ENCODE peak calls at places on chromosomes 12 and 14, in four cellular contexts. Z is MM.1S, B is IMR-90, O is pancreas. C is an unnamed sample.
A peak's percentile ranks its signal among the peaks of the same experiment; 100 is the strongest.

GRCh38 chr12:30533518-30533917 is 162.2 kb downstream of the IPO8 start:
- DNase-seq in O (no peak), B (peak; percentile 1), Z (no peak), C (no peak)

GRCh38 chr14:104202259-104203070 is 64.1 kb downstream of the KIF26A start:
- DNase-seq in B (no peak), O (peak; percentile 48), Z (no peak), C (no peak)

GRCh38 chr14:36820901-36821300 is 159.2 kb downstream of the PAX9 start:
- DNase-seq in Z (no peak), B (no peak), O (no peak), C (no peak)

GRCh38 chr12:20370001-20370381 is 1.7 kb downstream of the PDE3A start:
- DNase-seq in O (peak; percentile 35), Z (no peak), B (no peak), C (no peak)

GRCh38 chr12:94603434-94604068 is 46.8 kb downstream of the TMCC3 start:
- DNase-seq in Z (peak; percentile 52), O (peak; percentile 36), B (no peak), C (no peak)

GRCh38 chr12:125240717-125241116 is 175.5 kb downstream of the AACS start:
- DNase-seq in O (no peak), Z (no peak), B (no peak), C (no peak)

GRCh38 chr14:96177766-96178377 is 26.8 kb upstream of the BDKRB2 start:
- DNase-seq in O (no peak), Z (no peak), B (no peak), C (peak; percentile 42)

GRCh38 chr12:62724947-62725447 is 210.0 kb downstream of the PPM1H start:
- DNase-seq in O (peak; percentile 42), B (peak; percentile 96), Z (no peak), C (no peak)

GRCh38 chr12:68497702-68498101 is 113.0 kb upstream of the RAP1B start:
- DNase-seq in O (no peak), B (peak; percentile 77), Z (no peak), C (no peak)

GRCh38 chr12:7045913-7046312 is 14.6 kb upstream of the C1S start:
- DNase-seq in B (no peak), O (no peak), Z (no peak), C (no peak)

GRCh38 chr12:14769837-14770494 is 33.3 kb downstream of the WBP11 start:
- DNase-seq in B (peak; percentile 68), Z (peak; percentile 93), O (peak; percentile 89), C (peak; percentile 91)

GRCh38 chr12:72273499-72273837 is 1.3 kb downstream of the TRHDE start:
- DNase-seq in O (peak; percentile 43), Z (no peak), B (no peak), C (no peak)

GRCh38 chr14:89681086-89682018 is 264.3 kb upstream of the FOXN3 start:
- DNase-seq in O (no peak), B (no peak), Z (peak; percentile 11), C (no peak)

GRCh38 chr12:26725517-26725916 is 107.5 kb downstream of the ITPR2 start:
- DNase-seq in O (no peak), Z (no peak), B (no peak), C (no peak)

GRCh38 chr14:74979029-74979428 is 23.6 kb upstream of the PGF start:
- DNase-seq in Z (no peak), B (no peak), O (no peak), C (no peak)

GRCh38 chr12:111529424-111530368 is 69.4 kb downstream of the ATXN2 start:
- DNase-seq in Z (peak; percentile 42), B (peak; percentile 59), O (peak; percentile 22), C (peak; percentile 24)

GRCh38 chr12:31597066-31597465 is 6.1 kb upstream of the DENND5B start:
- DNase-seq in O (no peak), B (no peak), Z (no peak), C (no peak)

GRCh38 chr14:96104469-96105057 is 65.4 kb downstream of the C14orf132 start:
- DNase-seq in Z (peak; percentile 76), B (peak; percentile 100), O (peak; percentile 76), C (peak; percentile 88)

GRCh38 chr14:20417250-20418186 is 4.2 kb upstream of the TEP1 start:
- DNase-seq in Z (no peak), O (no peak), B (no peak), C (no peak)

GRCh38 chr14:95374262-95374997 is 54.7 kb upstream of the CLMN start:
- DNase-seq in O (no peak), B (no peak), Z (no peak), C (no peak)

GRCh38 chr14:72201645-72202044 is 269.4 kb downstream of the RGS6 start:
- DNase-seq in O (no peak), B (no peak), Z (peak; percentile 23), C (no peak)

DNA sequence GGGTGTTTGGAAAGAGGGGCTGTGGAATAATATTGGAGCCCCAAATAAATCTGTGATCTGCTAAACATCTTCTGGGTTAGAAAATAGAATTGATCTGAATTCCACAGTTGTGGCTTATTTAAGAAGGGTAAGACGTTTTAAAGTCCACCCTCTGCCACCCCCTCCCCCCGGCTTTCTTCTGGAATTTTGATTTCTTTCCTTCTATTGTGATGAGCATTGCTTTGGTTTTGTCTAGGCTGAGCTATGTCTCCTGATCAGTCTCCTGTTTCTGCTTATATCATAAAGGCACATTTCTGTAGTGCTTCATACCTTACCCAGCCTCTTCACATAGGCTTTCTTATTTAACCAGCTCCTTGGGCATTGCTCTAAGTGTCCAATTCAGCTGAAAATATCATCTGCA is 77.3 kb upstream of the SLC38A2 start:
- DNase-seq in O (no peak), B (no peak), Z (no peak), C (no peak)
- H3K27ac ChIP-seq in O (peak overlapping the region; percentile 15), B (no peak overlapping the region), Z (no peak overlapping the region), C (peak overlapping the region; percentile 74)

GRCh38 chr12:130816055-130816454 is 23.0 kb downstream of the STX2 start:
- DNase-seq in B (no peak), Z (no peak), O (no peak), C (no peak)
- H3K27ac ChIP-seq in B (no peak overlapping the region), Z (no peak overlapping the region), O (no peak overlapping the region), C (no peak overlapping the region)

DNA sequence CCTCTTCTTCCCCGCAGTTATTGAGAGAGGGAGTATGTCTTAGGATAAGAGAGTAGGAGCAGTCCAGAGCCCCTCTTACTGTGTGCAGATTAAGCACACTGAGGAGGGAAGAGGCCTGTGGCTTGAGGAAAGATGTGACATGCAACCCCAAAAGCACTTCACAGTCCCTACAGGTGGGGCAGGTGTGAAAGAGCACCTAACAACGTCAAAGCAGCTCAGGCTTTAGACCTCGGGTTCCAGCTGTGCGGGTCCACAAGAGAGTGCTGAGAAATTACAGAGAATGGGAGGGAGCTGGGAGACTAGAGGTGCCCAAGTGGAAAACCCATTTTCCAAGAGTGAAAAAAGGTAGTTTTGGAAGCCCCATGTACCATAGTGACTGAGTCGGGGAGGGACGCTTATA is 127.6 kb downstream of the SLC25A47 start:
- DNase-seq in O (no peak), B (no peak), Z (no peak), C (no peak)
- H3K27ac ChIP-seq in O (no peak overlapping the region), B (no peak overlapping the region), Z (no peak overlapping the region), C (no peak overlapping the region)

GRCh38 chr12:47787596-47788319 is 14.7 kb downstream of the SLC48A1 start:
- DNase-seq in O (no peak), Z (no peak), B (no peak), C (no peak)
- H3K27ac ChIP-seq in O (no peak overlapping the region), Z (no peak overlapping the region), B (no peak overlapping the region), C (no peak overlapping the region)

GRCh38 chr12:12190087-12190809 is 76.6 kb downstream of the LRP6 start:
- DNase-seq in B (no peak), O (no peak), Z (no peak), C (no peak)

GRCh38 chr12:12182926-12183325 is 83.9 kb downstream of the LRP6 start:
- DNase-seq in Z (no peak), O (no peak), B (peak; percentile 86), C (no peak)

GRCh38 chr12:12181516-12181915 is 85.3 kb downstream of the LRP6 start:
- DNase-seq in Z (no peak), O (no peak), B (peak; percentile 70), C (no peak)

GRCh38 chr12:12180575-12180974 is 86.3 kb downstream of the LRP6 start:
- DNase-seq in Z (no peak), B (no peak), O (no peak), C (no peak)

GRCh38 chr12:12185424-12185823 is 81.4 kb downstream of the LRP6 start:
- DNase-seq in O (no peak), B (peak; percentile 20), Z (no peak), C (no peak)
- H3K27ac ChIP-seq in O (no peak overlapping the region), B (no peak overlapping the region), Z (no peak overlapping the region), C (no peak overlapping the region)

DNA sequence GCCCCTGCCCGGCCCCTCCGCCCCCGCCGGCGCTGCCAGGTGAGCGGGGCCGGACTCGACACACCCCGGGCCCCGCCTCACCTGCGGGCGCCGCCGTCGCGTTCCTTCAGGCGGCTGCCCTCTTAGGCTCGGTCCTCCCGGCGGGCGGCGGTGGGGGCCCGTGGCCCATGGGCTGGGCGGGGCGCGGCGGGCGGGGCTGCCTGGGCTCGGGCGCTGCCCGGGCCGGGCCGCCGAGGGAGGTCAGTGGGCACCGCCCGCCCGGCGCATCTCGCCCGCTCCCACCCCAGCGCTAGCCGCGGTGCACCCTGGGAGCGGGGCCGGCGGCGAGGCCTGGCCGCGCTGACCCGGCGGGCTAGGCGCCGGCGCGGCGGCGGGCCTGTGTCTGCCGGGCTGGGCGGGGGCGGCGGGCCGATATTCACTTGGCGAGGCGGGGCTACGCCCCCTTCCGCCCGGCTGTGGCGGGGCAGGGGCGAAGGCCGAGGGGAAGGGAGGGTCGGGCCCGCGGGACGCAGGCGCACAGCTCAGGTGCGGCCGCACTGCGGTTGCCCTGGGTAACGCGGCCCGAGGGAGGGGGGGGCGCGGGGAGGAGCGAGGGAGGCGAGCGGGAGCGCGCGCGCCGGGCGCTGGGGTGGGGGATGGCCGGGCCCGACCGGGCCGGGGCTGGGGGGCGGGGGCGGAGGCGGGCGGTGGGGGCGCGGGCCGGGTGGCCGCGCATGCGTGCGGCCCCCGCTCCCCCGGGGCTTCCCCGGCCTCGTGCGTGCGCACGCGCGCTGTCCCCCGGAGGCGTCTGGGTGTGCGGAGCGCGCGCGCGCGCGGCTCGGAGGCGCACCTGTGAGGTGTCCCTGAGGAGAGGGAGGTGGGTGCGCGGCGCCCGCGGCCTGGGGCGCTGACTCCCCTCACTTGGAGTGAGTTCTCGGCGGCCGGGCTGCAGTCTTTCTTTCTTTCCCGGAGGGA is at the start of the genes CCDC92 and ZNF664:
- DNase-seq in Z (peak; percentile 85), B (peak; percentile 90), O (peak; percentile 94), C (peak; percentile 96)
- H3K27ac ChIP-seq in Z (peak within 1 kb of the TSS; percentile 45), B (peak within 1 kb of the TSS; percentile 72), O (peak within 1 kb of the TSS; percentile 76), C (peak within 1 kb of the TSS; percentile 86)

C was measured in psoas muscle.